ENCODE peak calls at places on chromosomes 2 and 18, in four cellular contexts. W is AG04449, Q is HFF-Myc, E is ovary. I is an unnamed sample.

GRCh38 chr18:68494802-68495560 is 219.9 kb downstream of the TMX3 start:
- DNase-seq in W (peak; percentile 70), Q (peak; percentile 78), E (no peak), I (peak; percentile 96)

GRCh38 chr2:20578895-20579825 is 71.7 kb downstream of the HS1BP3 start:
- DNase-seq in W (peak; percentile 93), Q (peak; percentile 91), E (peak; percentile 85), I (peak; percentile 99)

GRCh38 chr2:240165638-240166037 is 25.2 kb upstream of the OTOS start:
- DNase-seq in W (no peak), Q (no peak), E (no peak), I (no peak)

GRCh38 chr2:55014962-55015939 is 35.0 kb downstream of the RTN4 start:
- DNase-seq in W (no peak), Q (peak; percentile 61), E (no peak), I (peak; percentile 81)

GRCh38 chr2:143428700-143429099 is 299.5 kb downstream of the ARHGAP15 start:
- DNase-seq in W (no peak), Q (no peak), E (no peak), I (no peak)

GRCh38 chr18:5058768-5059539 is 138.1 kb downstream of the AKAIN1 start:
- DNase-seq in W (no peak), Q (no peak), E (no peak), I (no peak)

GRCh38 chr2:20525041-20526035 is 78.5 kb downstream of the RHOB start:
- DNase-seq in W (no peak), Q (no peak), E (no peak), I (peak; percentile 70)

GRCh38 chr2:85958731-85959130 is 69.9 kb upstream of the ST3GAL5 start:
- DNase-seq in W (no peak), Q (no peak), E (no peak), I (no peak)

GRCh38 chr2:162063281-162063680 is 10.7 kb downstream of the DPP4 start:
- DNase-seq in W (no peak), Q (no peak), E (no peak), I (no peak)

GRCh38 chr18:29652797-29653196 is 1389.7 kb downstream of the DSC3 start:
- DNase-seq in W (no peak), Q (no peak), E (no peak), I (no peak)

GRCh38 chr2:232515599-232515998 is 4.6 kb upstream of the PRSS56 start:
- DNase-seq in W (no peak), Q (no peak), E (no peak), I (no peak)

GRCh38 chr2:10141736-10142639 is 19.4 kb downstream of the RRM2 start:
- DNase-seq in W (no peak), Q (no peak), E (no peak), I (no peak)

GRCh38 chr2:180570864-180571263 is 409.5 kb upstream of the UBE2E3 start:
- DNase-seq in W (no peak), Q (no peak), E (no peak), I (no peak)

GRCh38 chr2:231413921-231414476 is 18.5 kb downstream of the B3GNT7 start:
- DNase-seq in W (no peak), Q (no peak), E (no peak), I (no peak)

GRCh38 chr2:66301073-66301766 is 133.7 kb upstream of the MEIS1 start:
- DNase-seq in W (no peak), Q (no peak), E (no peak), I (peak; percentile 16)

GRCh38 chr2:156189143-156189542 is 143.4 kb downstream of the NR4A2 start:
- DNase-seq in W (no peak), Q (no peak), E (no peak), I (no peak)

GRCh38 chr18:57627488-57627887 is 5.9 kb upstream of the NARS1 start:
- DNase-seq in W (no peak), Q (no peak), E (no peak), I (peak; percentile 25)

GRCh38 chr2:238026953-238027505 is 33.8 kb upstream of the SCLY start:
- DNase-seq in W (peak; percentile 31), Q (no peak), E (no peak), I (no peak)

GRCh38 chr2:177334940-177335543 is 57.5 kb upstream of the AGPS start:
- DNase-seq in W (no peak), Q (no peak), E (no peak), I (peak; percentile 66)

GRCh38 chr2:102975996-102976636 is 214.3 kb downstream of the TMEM182 start:
- DNase-seq in W (no peak), Q (no peak), E (no peak), I (peak; percentile 2)

GRCh38 chr18:76687271-76688006 is 134.9 kb upstream of the ZNF236 start:
- DNase-seq in W (no peak), Q (no peak), E (peak; percentile 43), I (no peak)

GRCh38 chr2:240509667-240510512 is 47.9 kb downstream of the ANKMY1 start:
- DNase-seq in W (no peak), Q (no peak), E (no peak), I (peak; percentile 10)

GRCh38 chr2:8149985-8150547 is 531.8 kb upstream of the ID2 start:
- DNase-seq in W (no peak), Q (no peak), E (no peak), I (peak; percentile 55)

GRCh38 chr18:75121266-75121665 is 87.7 kb downstream of the PTGR3 start:
- DNase-seq in W (no peak), Q (no peak), E (no peak), I (no peak)

GRCh38 chr2:10151462-10151861 is 28.9 kb downstream of the RRM2 start:
- DNase-seq in W (no peak), Q (no peak), E (no peak), I (no peak)

GRCh38 chr18:23650963-23651927 is 11.5 kb downstream of the ANKRD29 start:
- DNase-seq in W (peak; percentile 19), Q (peak; percentile 84), E (no peak), I (peak; percentile 85)

GRCh38 chr2:10245661-10246060 is 57.0 kb upstream of the HPCAL1 start:
- DNase-seq in W (no peak), Q (no peak), E (no peak), I (no peak)

GRCh38 chr18:63306819-63307554 is 12.6 kb downstream of the BCL2 start:
- DNase-seq in W (no peak), Q (no peak), E (no peak), I (no peak)
- H3K4me3 ChIP-seq in W (no peak overlapping the region), Q (no peak overlapping the region), E (no peak overlapping the region), I (no peak overlapping the region)

GRCh38 chr2:40147360-40147759 is 304.5 kb downstream of the SLC8A1 start:
- DNase-seq in W (no peak), Q (no peak), E (no peak), I (no peak)

GRCh38 chr2:40148344-40148743 is 303.5 kb downstream of the SLC8A1 start:
- DNase-seq in W (no peak), Q (no peak), E (no peak), I (no peak)

GRCh38 chr2:40155728-40156127 is 296.2 kb downstream of the SLC8A1 start:
- DNase-seq in W (no peak), Q (no peak), E (no peak), I (peak; percentile 42)

DNA sequence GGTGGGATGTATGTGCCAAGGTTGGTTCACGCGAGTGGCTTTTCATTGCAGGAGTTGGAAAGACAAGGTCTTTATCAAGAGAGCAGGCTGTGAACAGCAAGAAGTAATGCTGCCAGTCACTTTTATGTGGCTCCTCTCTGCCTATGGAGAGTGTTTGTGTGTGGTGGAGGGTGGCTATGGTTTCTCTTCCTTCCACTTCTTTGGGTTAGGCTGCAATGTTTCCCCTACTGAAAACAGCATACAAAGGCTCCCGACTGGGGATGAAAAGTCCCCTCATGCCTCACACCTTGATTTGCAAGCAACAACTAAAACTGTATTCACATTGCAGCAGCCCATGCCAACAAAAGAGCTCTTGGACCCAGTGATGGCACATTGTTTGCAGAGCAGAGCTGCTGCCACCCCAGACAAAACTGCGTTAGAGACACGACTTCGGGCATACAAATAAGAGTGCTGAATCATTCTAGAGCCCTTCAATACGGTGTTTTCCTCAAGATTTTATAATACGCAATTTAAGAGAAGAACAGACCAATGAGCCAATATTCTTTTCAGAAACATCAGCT is 301.6 kb downstream of the SLC8A1 start:
- DNase-seq in W (no peak), Q (no peak), E (no peak), I (no peak)
- TF ChIP-seq CTCF in W (no peak), Q (no peak), E (no peak), I (no peak)

GRCh38 chr2:47025969-47026610 is 110.5 kb upstream of the MCFD2 start:
- DNase-seq in W (no peak), Q (no peak), E (no peak), I (no peak)

GRCh38 chr2:47022399-47022798 is 106.8 kb upstream of the MCFD2 start:
- DNase-seq in W (no peak), Q (no peak), E (no peak), I (no peak)

GRCh38 chr2:47021301-47022009 is 105.8 kb upstream of the MCFD2 start:
- DNase-seq in W (no peak), Q (no peak), E (no peak), I (no peak)

GRCh38 chr2:47023332-47023731 is 107.7 kb upstream of the MCFD2 start:
- DNase-seq in W (no peak), Q (no peak), E (no peak), I (no peak)

DNA sequence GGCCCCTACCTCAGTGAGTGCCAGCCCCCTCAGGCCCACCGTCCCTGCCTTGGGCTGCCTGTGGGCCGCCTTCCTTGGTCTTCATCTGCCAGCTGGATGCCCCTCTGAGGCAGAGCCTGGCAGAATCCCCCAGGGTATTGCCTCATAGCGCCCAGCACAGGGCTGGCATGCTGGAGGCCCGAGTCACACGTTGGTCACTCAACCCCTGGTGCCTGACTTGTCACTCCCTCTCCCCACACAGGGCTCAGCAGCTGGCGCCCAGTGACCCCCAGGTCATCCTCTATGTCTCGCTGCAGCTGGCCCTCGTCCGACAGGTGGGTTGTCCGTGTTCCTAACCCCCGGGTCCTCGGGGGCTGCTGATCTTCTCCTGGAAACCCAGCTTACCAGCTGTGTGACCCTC is 108.4 kb upstream of the MCFD2 start:
- DNase-seq in W (no peak), Q (no peak), E (no peak), I (no peak)
- H3K4me3 ChIP-seq in W (no peak overlapping the region), Q (no peak overlapping the region), E (no peak overlapping the region), I (no peak overlapping the region)

DNA sequence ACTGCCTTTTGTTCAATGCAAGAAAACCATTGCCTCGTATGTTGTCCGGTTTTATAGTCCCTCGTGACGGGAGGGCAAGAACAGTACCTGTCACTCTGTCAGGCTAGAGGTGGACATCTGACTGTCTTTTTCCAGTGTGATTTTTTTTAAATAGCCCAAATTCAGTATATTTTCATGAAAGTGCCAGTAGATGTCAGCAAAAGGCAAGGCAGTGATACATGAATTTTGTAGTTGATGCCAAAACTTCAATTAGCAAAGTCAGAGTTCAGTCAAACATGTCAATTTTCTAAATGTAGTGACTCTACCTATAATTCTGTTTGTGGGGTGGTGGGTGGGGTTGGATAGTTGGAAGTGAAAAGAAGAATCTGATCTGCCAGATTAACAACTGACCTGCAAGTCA is 296.0 kb upstream of the MC4R start:
- DNase-seq in W (no peak), Q (no peak), E (no peak), I (no peak)
- TF ChIP-seq CTCF in W (no peak), Q (no peak), E (no peak), I (no peak)